ENCODE peak calls at places on chromosomes 6 and 20, in ten cellular contexts. One of them, this sample, is unnamed.

GRCh38 chr20:51379601-51380341 is 162.7 kb downstream of the NFATC2 start:
- DNase-seq in CD4-positive, CD25-positive, alpha-beta regulatory T cell: no peak
- DNase-seq in B cell: no peak
- DNase-seq in GM13977: no peak
- DNase-seq in NCI-H1092 treated with DMSO at 0.1 percent for 48 hours: no peak
- DNase-seq in DMS153: no peak
- DNase-seq in stimulated activated CD4-positive, alpha-beta T cell treated with anti-CD3 and anti-CD28 coated beads, Interleukin-1b, Interleukin-23, amount 100 ng/mL, for 24 hours: no peak
- DNase-seq in GM06990: no peak
- DNase-seq in Calu3: no peak
- DNase-seq in fibroblast of the conjunctiva: no peak
- DNase-seq in this sample: no peak

GRCh38 chr6:38678178-38678760 is 24.7 kb downstream of the GLO1 start:
- DNase-seq in CD4-positive, CD25-positive, alpha-beta regulatory T cell: no peak
- DNase-seq in B cell: no peak
- DNase-seq in GM13977: no peak
- DNase-seq in NCI-H1092 treated with DMSO at 0.1 percent for 48 hours: no peak
- DNase-seq in DMS153: no peak
- DNase-seq in stimulated activated CD4-positive, alpha-beta T cell treated with anti-CD3 and anti-CD28 coated beads, Interleukin-1b, Interleukin-23, amount 100 ng/mL, for 24 hours: no peak
- DNase-seq in GM06990: no peak
- DNase-seq in Calu3: no peak
- DNase-seq in fibroblast of the conjunctiva: no peak
- DNase-seq in this sample: peak; percentile 21

GRCh38 chr6:163956571-163957407 is 542.3 kb downstream of the QKI start:
- DNase-seq in CD4-positive, CD25-positive, alpha-beta regulatory T cell: peak; percentile 70
- DNase-seq in B cell: peak; percentile 73
- DNase-seq in GM13977: peak; percentile 85
- DNase-seq in NCI-H1092 treated with DMSO at 0.1 percent for 48 hours: peak; percentile 92
- DNase-seq in DMS153: peak; percentile 26
- DNase-seq in stimulated activated CD4-positive, alpha-beta T cell treated with anti-CD3 and anti-CD28 coated beads, Interleukin-1b, Interleukin-23, amount 100 ng/mL, for 24 hours: peak; percentile 12
- DNase-seq in GM06990: peak; percentile 23
- DNase-seq in Calu3: peak; percentile 76
- DNase-seq in fibroblast of the conjunctiva: peak; percentile 65
- DNase-seq in this sample: peak; percentile 85

GRCh38 chr6:37646097-37646864 is 51.4 kb downstream of the MDGA1 start:
- DNase-seq in CD4-positive, CD25-positive, alpha-beta regulatory T cell: no peak
- DNase-seq in B cell: no peak
- DNase-seq in GM13977: no peak
- DNase-seq in NCI-H1092 treated with DMSO at 0.1 percent for 48 hours: no peak
- DNase-seq in DMS153: no peak
- DNase-seq in stimulated activated CD4-positive, alpha-beta T cell treated with anti-CD3 and anti-CD28 coated beads, Interleukin-1b, Interleukin-23, amount 100 ng/mL, for 24 hours: no peak
- DNase-seq in GM06990: no peak
- DNase-seq in Calu3: no peak
- DNase-seq in fibroblast of the conjunctiva: no peak
- DNase-seq in this sample: no peak

GRCh38 chr6:56683882-56684281 is 41.2 kb upstream of the DST start:
- DNase-seq in CD4-positive, CD25-positive, alpha-beta regulatory T cell: no peak
- DNase-seq in B cell: no peak
- DNase-seq in GM13977: no peak
- DNase-seq in NCI-H1092 treated with DMSO at 0.1 percent for 48 hours: no peak
- DNase-seq in DMS153: peak; percentile 9
- DNase-seq in stimulated activated CD4-positive, alpha-beta T cell treated with anti-CD3 and anti-CD28 coated beads, Interleukin-1b, Interleukin-23, amount 100 ng/mL, for 24 hours: no peak
- DNase-seq in GM06990: no peak
- DNase-seq in Calu3: peak; percentile 58
- DNase-seq in fibroblast of the conjunctiva: peak; percentile 67
- DNase-seq in this sample: no peak

GRCh38 chr20:36572701-36573102 is 695 bp upstream of the TGIF2 start:
- DNase-seq in CD4-positive, CD25-positive, alpha-beta regulatory T cell: peak; percentile 81
- DNase-seq in B cell: peak; percentile 55
- DNase-seq in GM13977: peak; percentile 59
- DNase-seq in NCI-H1092 treated with DMSO at 0.1 percent for 48 hours: no peak
- DNase-seq in DMS153: peak; percentile 10
- DNase-seq in stimulated activated CD4-positive, alpha-beta T cell treated with anti-CD3 and anti-CD28 coated beads, Interleukin-1b, Interleukin-23, amount 100 ng/mL, for 24 hours: peak; percentile 36
- DNase-seq in GM06990: no peak
- DNase-seq in Calu3: peak; percentile 48
- DNase-seq in fibroblast of the conjunctiva: no peak
- DNase-seq in this sample: peak; percentile 66

GRCh38 chr20:6819599-6819998 is 52.1 kb downstream of the BMP2 start:
- DNase-seq in CD4-positive, CD25-positive, alpha-beta regulatory T cell: no peak
- DNase-seq in B cell: no peak
- DNase-seq in GM13977: no peak
- DNase-seq in NCI-H1092 treated with DMSO at 0.1 percent for 48 hours: peak; percentile 25
- DNase-seq in DMS153: peak; percentile 2
- DNase-seq in stimulated activated CD4-positive, alpha-beta T cell treated with anti-CD3 and anti-CD28 coated beads, Interleukin-1b, Interleukin-23, amount 100 ng/mL, for 24 hours: no peak
- DNase-seq in GM06990: no peak
- DNase-seq in Calu3: peak; percentile 32
- DNase-seq in fibroblast of the conjunctiva: no peak
- DNase-seq in this sample: no peak

GRCh38 chr6:49546371-49546770 is 4.1 kb upstream of the C6orf141 start:
- DNase-seq in CD4-positive, CD25-positive, alpha-beta regulatory T cell: no peak
- DNase-seq in B cell: no peak
- DNase-seq in GM13977: no peak
- DNase-seq in NCI-H1092 treated with DMSO at 0.1 percent for 48 hours: no peak
- DNase-seq in DMS153: no peak
- DNase-seq in stimulated activated CD4-positive, alpha-beta T cell treated with anti-CD3 and anti-CD28 coated beads, Interleukin-1b, Interleukin-23, amount 100 ng/mL, for 24 hours: no peak
- DNase-seq in GM06990: no peak
- DNase-seq in Calu3: no peak
- DNase-seq in fibroblast of the conjunctiva: no peak
- DNase-seq in this sample: no peak

GRCh38 chr6:5749666-5750215 is 257.0 kb downstream of the NRN1 start:
- DNase-seq in CD4-positive, CD25-positive, alpha-beta regulatory T cell: no peak
- DNase-seq in B cell: no peak
- DNase-seq in GM13977: no peak
- DNase-seq in NCI-H1092 treated with DMSO at 0.1 percent for 48 hours: no peak
- DNase-seq in DMS153: no peak
- DNase-seq in stimulated activated CD4-positive, alpha-beta T cell treated with anti-CD3 and anti-CD28 coated beads, Interleukin-1b, Interleukin-23, amount 100 ng/mL, for 24 hours: no peak
- DNase-seq in GM06990: no peak
- DNase-seq in Calu3: no peak
- DNase-seq in fibroblast of the conjunctiva: no peak
- DNase-seq in this sample: no peak

GRCh38 chr20:50296450-50297375 is 106.1 kb downstream of the CEBPB start:
- DNase-seq in CD4-positive, CD25-positive, alpha-beta regulatory T cell: no peak
- DNase-seq in B cell: no peak
- DNase-seq in GM13977: no peak
- DNase-seq in NCI-H1092 treated with DMSO at 0.1 percent for 48 hours: no peak
- DNase-seq in DMS153: no peak
- DNase-seq in stimulated activated CD4-positive, alpha-beta T cell treated with anti-CD3 and anti-CD28 coated beads, Interleukin-1b, Interleukin-23, amount 100 ng/mL, for 24 hours: no peak
- DNase-seq in GM06990: no peak
- DNase-seq in Calu3: no peak
- DNase-seq in fibroblast of the conjunctiva: no peak
- DNase-seq in this sample: no peak

GRCh38 chr6:26268659-26269402 is 96.2 kb upstream of the BTN3A2 start:
- DNase-seq in CD4-positive, CD25-positive, alpha-beta regulatory T cell: peak; percentile 70
- DNase-seq in B cell: no peak
- DNase-seq in GM13977: no peak
- DNase-seq in NCI-H1092 treated with DMSO at 0.1 percent for 48 hours: peak; percentile 9
- DNase-seq in DMS153: peak; percentile 50
- DNase-seq in stimulated activated CD4-positive, alpha-beta T cell treated with anti-CD3 and anti-CD28 coated beads, Interleukin-1b, Interleukin-23, amount 100 ng/mL, for 24 hours: no peak
- DNase-seq in GM06990: no peak
- DNase-seq in Calu3: peak; percentile 76
- DNase-seq in fibroblast of the conjunctiva: no peak
- DNase-seq in this sample: no peak

GRCh38 chr6:71072508-71072907 is 115.6 kb upstream of the B3GAT2 start:
- DNase-seq in CD4-positive, CD25-positive, alpha-beta regulatory T cell: no peak
- DNase-seq in B cell: no peak
- DNase-seq in GM13977: no peak
- DNase-seq in NCI-H1092 treated with DMSO at 0.1 percent for 48 hours: no peak
- DNase-seq in DMS153: no peak
- DNase-seq in stimulated activated CD4-positive, alpha-beta T cell treated with anti-CD3 and anti-CD28 coated beads, Interleukin-1b, Interleukin-23, amount 100 ng/mL, for 24 hours: no peak
- DNase-seq in GM06990: no peak
- DNase-seq in Calu3: no peak
- DNase-seq in fibroblast of the conjunctiva: no peak
- DNase-seq in this sample: no peak

GRCh38 chr6:6164367-6164766 is 156.1 kb downstream of the F13A1 start:
- DNase-seq in CD4-positive, CD25-positive, alpha-beta regulatory T cell: no peak
- DNase-seq in B cell: no peak
- DNase-seq in GM13977: no peak
- DNase-seq in NCI-H1092 treated with DMSO at 0.1 percent for 48 hours: no peak
- DNase-seq in DMS153: no peak
- DNase-seq in stimulated activated CD4-positive, alpha-beta T cell treated with anti-CD3 and anti-CD28 coated beads, Interleukin-1b, Interleukin-23, amount 100 ng/mL, for 24 hours: no peak
- DNase-seq in GM06990: no peak
- DNase-seq in Calu3: no peak
- DNase-seq in fibroblast of the conjunctiva: no peak
- DNase-seq in this sample: no peak

GRCh38 chr6:143286280-143286795 is 164.2 kb downstream of the ADAT2 start:
- DNase-seq in CD4-positive, CD25-positive, alpha-beta regulatory T cell: no peak
- DNase-seq in B cell: no peak
- DNase-seq in GM13977: no peak
- DNase-seq in NCI-H1092 treated with DMSO at 0.1 percent for 48 hours: no peak
- DNase-seq in DMS153: no peak
- DNase-seq in stimulated activated CD4-positive, alpha-beta T cell treated with anti-CD3 and anti-CD28 coated beads, Interleukin-1b, Interleukin-23, amount 100 ng/mL, for 24 hours: no peak
- DNase-seq in GM06990: no peak
- DNase-seq in Calu3: no peak
- DNase-seq in fibroblast of the conjunctiva: peak; percentile 13
- DNase-seq in this sample: no peak

GRCh38 chr6:83413068-83413467 is 17.8 kb downstream of the ME1 start:
- DNase-seq in CD4-positive, CD25-positive, alpha-beta regulatory T cell: no peak
- DNase-seq in B cell: no peak
- DNase-seq in GM13977: no peak
- DNase-seq in NCI-H1092 treated with DMSO at 0.1 percent for 48 hours: no peak
- DNase-seq in DMS153: no peak
- DNase-seq in stimulated activated CD4-positive, alpha-beta T cell treated with anti-CD3 and anti-CD28 coated beads, Interleukin-1b, Interleukin-23, amount 100 ng/mL, for 24 hours: no peak
- DNase-seq in GM06990: no peak
- DNase-seq in Calu3: no peak
- DNase-seq in fibroblast of the conjunctiva: no peak
- DNase-seq in this sample: no peak

GRCh38 chr20:36317675-36318074 is 11.5 kb downstream of the DLGAP4 start:
- DNase-seq in CD4-positive, CD25-positive, alpha-beta regulatory T cell: no peak
- DNase-seq in B cell: no peak
- DNase-seq in GM13977: no peak
- DNase-seq in NCI-H1092 treated with DMSO at 0.1 percent for 48 hours: no peak
- DNase-seq in DMS153: no peak
- DNase-seq in stimulated activated CD4-positive, alpha-beta T cell treated with anti-CD3 and anti-CD28 coated beads, Interleukin-1b, Interleukin-23, amount 100 ng/mL, for 24 hours: no peak
- DNase-seq in GM06990: no peak
- DNase-seq in Calu3: no peak
- DNase-seq in fibroblast of the conjunctiva: no peak
- DNase-seq in this sample: no peak

GRCh38 chr6:130138116-130138908 is 84.4 kb downstream of the SAMD3 start:
- DNase-seq in CD4-positive, CD25-positive, alpha-beta regulatory T cell: peak; percentile 76
- DNase-seq in B cell: no peak
- DNase-seq in GM13977: no peak
- DNase-seq in NCI-H1092 treated with DMSO at 0.1 percent for 48 hours: no peak
- DNase-seq in DMS153: no peak
- DNase-seq in stimulated activated CD4-positive, alpha-beta T cell treated with anti-CD3 and anti-CD28 coated beads, Interleukin-1b, Interleukin-23, amount 100 ng/mL, for 24 hours: no peak
- DNase-seq in GM06990: no peak
- DNase-seq in Calu3: no peak
- DNase-seq in fibroblast of the conjunctiva: no peak
- DNase-seq in this sample: peak; percentile 13

GRCh38 chr6:62150048-62150663 is 135.9 kb downstream of the KHDRBS2 start:
- DNase-seq in CD4-positive, CD25-positive, alpha-beta regulatory T cell: peak; percentile 0
- DNase-seq in B cell: peak; percentile 43
- DNase-seq in GM13977: peak; percentile 15
- DNase-seq in NCI-H1092 treated with DMSO at 0.1 percent for 48 hours: peak; percentile 17
- DNase-seq in DMS153: peak; percentile 1
- DNase-seq in stimulated activated CD4-positive, alpha-beta T cell treated with anti-CD3 and anti-CD28 coated beads, Interleukin-1b, Interleukin-23, amount 100 ng/mL, for 24 hours: no peak
- DNase-seq in GM06990: peak; percentile 1
- DNase-seq in Calu3: peak; percentile 21
- DNase-seq in fibroblast of the conjunctiva: peak; percentile 5
- DNase-seq in this sample: peak; percentile 20

GRCh38 chr20:43681468-43681942 is 14.6 kb downstream of the MYBL2 start:
- DNase-seq in CD4-positive, CD25-positive, alpha-beta regulatory T cell: peak; percentile 30
- DNase-seq in B cell: peak; percentile 47
- DNase-seq in GM13977: no peak
- DNase-seq in NCI-H1092 treated with DMSO at 0.1 percent for 48 hours: peak; percentile 74
- DNase-seq in DMS153: peak; percentile 35
- DNase-seq in stimulated activated CD4-positive, alpha-beta T cell treated with anti-CD3 and anti-CD28 coated beads, Interleukin-1b, Interleukin-23, amount 100 ng/mL, for 24 hours: no peak
- DNase-seq in GM06990: peak; percentile 56
- DNase-seq in Calu3: no peak
- DNase-seq in fibroblast of the conjunctiva: no peak
- DNase-seq in this sample: peak; percentile 32

GRCh38 chr6:21594427-21595264 is 1.1 kb downstream of the SOX4 start:
- DNase-seq in CD4-positive, CD25-positive, alpha-beta regulatory T cell: peak; percentile 55
- DNase-seq in B cell: peak; percentile 61
- DNase-seq in GM13977: peak; percentile 72
- DNase-seq in NCI-H1092 treated with DMSO at 0.1 percent for 48 hours: peak; percentile 25
- DNase-seq in DMS153: peak; percentile 35
- DNase-seq in stimulated activated CD4-positive, alpha-beta T cell treated with anti-CD3 and anti-CD28 coated beads, Interleukin-1b, Interleukin-23, amount 100 ng/mL, for 24 hours: no peak
- DNase-seq in GM06990: peak; percentile 79
- DNase-seq in Calu3: peak; percentile 64
- DNase-seq in fibroblast of the conjunctiva: no peak
- DNase-seq in this sample: peak; percentile 75

GRCh38 chr6:33018904-33019303 is 9.5 kb upstream of the HLA-DOA start:
- DNase-seq in CD4-positive, CD25-positive, alpha-beta regulatory T cell: no peak
- DNase-seq in B cell: peak; percentile 74
- DNase-seq in GM13977: peak; percentile 63
- DNase-seq in NCI-H1092 treated with DMSO at 0.1 percent for 48 hours: no peak
- DNase-seq in DMS153: no peak
- DNase-seq in stimulated activated CD4-positive, alpha-beta T cell treated with anti-CD3 and anti-CD28 coated beads, Interleukin-1b, Interleukin-23, amount 100 ng/mL, for 24 hours: no peak
- DNase-seq in GM06990: peak; percentile 73
- DNase-seq in Calu3: peak; percentile 66
- DNase-seq in fibroblast of the conjunctiva: no peak
- DNase-seq in this sample: peak; percentile 71

GRCh38 chr20:39910536-39910935 is 778.5 kb downstream of the MAFB start:
- DNase-seq in CD4-positive, CD25-positive, alpha-beta regulatory T cell: no peak
- DNase-seq in B cell: no peak
- DNase-seq in GM13977: no peak
- DNase-seq in NCI-H1092 treated with DMSO at 0.1 percent for 48 hours: no peak
- DNase-seq in DMS153: no peak
- DNase-seq in stimulated activated CD4-positive, alpha-beta T cell treated with anti-CD3 and anti-CD28 coated beads, Interleukin-1b, Interleukin-23, amount 100 ng/mL, for 24 hours: no peak
- DNase-seq in GM06990: no peak
- DNase-seq in Calu3: no peak
- DNase-seq in fibroblast of the conjunctiva: no peak
- DNase-seq in this sample: no peak

GRCh38 chr6:138824482-138825134 is 28.7 kb downstream of the ECT2L start:
- DNase-seq in CD4-positive, CD25-positive, alpha-beta regulatory T cell: peak; percentile 56
- DNase-seq in B cell: no peak
- DNase-seq in GM13977: no peak
- DNase-seq in NCI-H1092 treated with DMSO at 0.1 percent for 48 hours: no peak
- DNase-seq in DMS153: no peak
- DNase-seq in stimulated activated CD4-positive, alpha-beta T cell treated with anti-CD3 and anti-CD28 coated beads, Interleukin-1b, Interleukin-23, amount 100 ng/mL, for 24 hours: no peak
- DNase-seq in GM06990: no peak
- DNase-seq in Calu3: no peak
- DNase-seq in fibroblast of the conjunctiva: no peak
- DNase-seq in this sample: no peak

GRCh38 chr6:21244897-21245470 is 348.6 kb upstream of the SOX4 start:
- DNase-seq in CD4-positive, CD25-positive, alpha-beta regulatory T cell: no peak
- DNase-seq in B cell: no peak
- DNase-seq in GM13977: no peak
- DNase-seq in NCI-H1092 treated with DMSO at 0.1 percent for 48 hours: no peak
- DNase-seq in DMS153: no peak
- DNase-seq in stimulated activated CD4-positive, alpha-beta T cell treated with anti-CD3 and anti-CD28 coated beads, Interleukin-1b, Interleukin-23, amount 100 ng/mL, for 24 hours: no peak
- DNase-seq in GM06990: no peak
- DNase-seq in Calu3: no peak
- DNase-seq in fibroblast of the conjunctiva: no peak
- DNase-seq in this sample: no peak

GRCh38 chr6:91088976-91089375 is 502.1 kb upstream of the MAP3K7 start:
- DNase-seq in CD4-positive, CD25-positive, alpha-beta regulatory T cell: no peak
- DNase-seq in B cell: no peak
- DNase-seq in GM13977: no peak
- DNase-seq in NCI-H1092 treated with DMSO at 0.1 percent for 48 hours: peak; percentile 68
- DNase-seq in DMS153: no peak
- DNase-seq in stimulated activated CD4-positive, alpha-beta T cell treated with anti-CD3 and anti-CD28 coated beads, Interleukin-1b, Interleukin-23, amount 100 ng/mL, for 24 hours: no peak
- DNase-seq in GM06990: no peak
- DNase-seq in Calu3: no peak
- DNase-seq in fibroblast of the conjunctiva: no peak
- DNase-seq in this sample: no peak